ENCODE peak calls at places on chromosomes 13 and 19, in five cellular contexts. Y, E, P, H and V are unnamed samples.

GRCh38 chr19:29812881-29813275 is 1.1 kb downstream of the CCNE1 start:
- DNase-seq in Y (no peak), E (no peak), P (no peak), H (no peak), V (no peak)

GRCh38 chr19:42233638-42234292 is 8.6 kb downstream of the GSK3A start:
- DNase-seq in Y (no peak), E (no peak), P (no peak), H (no peak), V (no peak)

GRCh38 chr13:65336916-65337315 is 1893.2 kb downstream of the PCDH9 start:
- DNase-seq in Y (peak; percentile 84), E (no peak), P (peak; percentile 92), H (no peak), V (peak; percentile 14)

GRCh38 chr19:13765395-13766094 is 1.2 kb downstream of the MRI1 start:
- DNase-seq in Y (no peak), E (no peak), P (no peak), H (no peak), V (no peak)

GRCh38 chr19:46988614-46989230 is 30.9 kb upstream of the NPAS1 start:
- DNase-seq in Y (no peak), E (no peak), P (no peak), H (no peak), V (no peak)

GRCh38 chr13:73397486-73398020 is 338.7 kb downstream of the KLF5 start:
- DNase-seq in Y (no peak), E (no peak), P (no peak), H (no peak), V (no peak)

GRCh38 chr13:62643007-62643483 is 1227.4 kb upstream of the PCDH20 start:
- DNase-seq in Y (peak; percentile 66), E (no peak), P (no peak), H (peak; percentile 13), V (peak; percentile 9)

GRCh38 chr19:41934849-41935374 is 6.7 kb upstream of the ERFL start:
- DNase-seq in Y (peak; percentile 49), E (peak; percentile 75), P (peak; percentile 32), H (no peak), V (no peak)

GRCh38 chr19:10283301-10283733 is 3.4 kb upstream of the ICAM4 start:
- DNase-seq in Y (no peak), E (no peak), P (no peak), H (no peak), V (no peak)

GRCh38 chr19:31349160-31349881 is at the start of gene TSHZ3:
- DNase-seq in Y (peak; percentile 87), E (peak; percentile 94), P (peak; percentile 56), H (no peak), V (peak; percentile 84)

GRCh38 chr13:44867825-44868224 is 121.4 kb downstream of the NUFIP1 start:
- DNase-seq in Y (no peak), E (no peak), P (no peak), H (no peak), V (peak; percentile 21)

GRCh38 chr13:77876176-77876575 is 42.5 kb downstream of the EDNRB start:
- DNase-seq in Y (peak; percentile 90), E (no peak), P (no peak), H (no peak), V (peak; percentile 7)

GRCh38 chr13:96925466-96925865 is 68.8 kb downstream of the OXGR1 start:
- DNase-seq in Y (no peak), E (no peak), P (no peak), H (no peak), V (no peak)

GRCh38 chr19:28495046-28495445 is 717.9 kb downstream of the UQCRFS1 start:
- DNase-seq in Y (no peak), E (no peak), P (no peak), H (no peak), V (no peak)

DNA sequence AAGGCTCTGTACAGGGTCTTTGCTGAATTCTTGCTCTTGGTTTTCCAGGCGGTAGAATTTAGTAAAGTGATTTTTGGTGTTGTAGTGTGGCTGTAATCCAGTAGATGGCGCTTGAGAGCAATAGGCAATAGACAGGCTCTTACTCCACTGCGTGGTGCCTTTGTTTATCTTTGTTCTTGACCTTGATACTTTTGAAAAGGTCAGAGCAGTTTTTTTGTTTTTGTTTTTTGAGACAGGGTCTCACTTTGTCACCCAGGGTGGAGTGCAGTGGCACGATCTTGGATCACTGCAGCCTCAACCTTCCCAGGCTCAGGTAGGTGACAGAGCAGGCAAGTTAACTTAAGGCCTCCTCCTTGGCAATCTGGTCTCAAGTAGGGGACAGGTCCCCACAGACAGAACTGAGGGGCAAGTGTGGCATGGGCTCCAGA is 12.2 kb upstream of the LILRA5 start:
- DNase-seq in Y (peak; percentile 8), E (no peak), P (no peak), H (peak; percentile 18), V (peak; percentile 6)
- TF ChIP-seq CTCF in Y (peak; percentile 48), E (peak; percentile 57), P (peak; percentile 76), H (peak; percentile 90), V (peak; percentile 74)

DNA sequence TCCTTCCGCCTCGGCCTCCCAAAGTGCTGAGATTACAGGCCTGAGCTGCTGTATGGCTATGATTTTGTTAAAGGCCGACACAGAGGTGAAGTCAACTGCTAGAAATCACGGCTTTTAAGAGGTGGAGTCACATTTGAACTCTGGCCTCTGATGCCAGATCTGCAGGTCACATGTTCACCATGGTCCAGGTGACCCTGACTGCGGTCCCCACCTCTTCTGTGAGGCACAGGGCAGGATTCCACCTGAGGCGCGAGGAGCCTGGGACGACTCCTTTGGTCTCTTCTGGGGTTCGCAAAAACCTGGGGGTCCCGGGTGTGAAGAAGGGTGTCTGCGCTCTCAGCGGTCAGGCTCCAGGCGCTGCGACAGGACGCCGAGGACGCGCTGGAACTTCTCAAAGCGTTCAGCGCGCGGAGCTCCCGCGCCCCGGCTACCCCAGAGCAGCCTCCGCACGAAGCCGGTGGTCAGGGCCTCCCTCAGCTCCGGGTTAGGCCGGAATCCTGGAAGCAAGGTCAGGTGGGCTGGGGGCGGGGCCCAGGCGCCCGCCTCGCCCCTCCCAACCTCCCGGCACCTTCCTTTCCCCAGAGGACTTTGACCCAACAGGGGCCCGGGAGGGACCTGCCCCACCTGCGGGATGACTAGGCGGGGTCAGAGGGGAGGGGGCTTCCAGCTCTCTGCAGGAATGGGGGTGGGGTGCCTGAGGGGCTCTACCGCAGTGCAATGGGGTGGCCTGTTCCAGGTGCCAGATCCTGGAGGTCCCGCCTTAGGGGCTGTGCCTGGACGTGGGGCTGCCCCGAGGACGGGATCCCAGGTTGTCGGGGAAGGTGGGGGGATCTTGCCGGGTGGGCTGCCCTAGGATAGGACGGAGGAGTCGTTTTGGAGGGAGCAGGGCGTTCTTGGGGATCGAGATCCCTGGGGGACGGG is 13.0 kb downstream of the TRIP10 start:
- DNase-seq in Y (no peak), E (no peak), P (no peak), H (no peak), V (no peak)
- H3K4me3 ChIP-seq in Y (no peak overlapping the region), E (peak overlapping the region; percentile 42), P (peak overlapping the region; percentile 39), H (no peak overlapping the region), V (peak overlapping the region; percentile 30)

GRCh38 chr13:48294670-48295069 is 8.9 kb upstream of the RB1 start:
- DNase-seq in Y (no peak), E (no peak), P (no peak), H (no peak), V (no peak)
- TF ChIP-seq CTCF in Y (no peak), E (no peak), P (no peak), H (no peak), V (no peak)

GRCh38 chr19:57583104-57583520 is 833 bp upstream of the ZIK1 start:
- DNase-seq in Y (no peak), E (no peak), P (no peak), H (no peak), V (no peak)
- H3K4me3 ChIP-seq in Y (no peak overlapping the region), E (peak overlapping the region; percentile 61), P (peak overlapping the region; percentile 64), H (no peak overlapping the region), V (peak overlapping the region; percentile 72)

GRCh38 chr13:113763254-113763653 is 4.2 kb downstream of the TMEM255B start:
- DNase-seq in Y (no peak), E (peak; percentile 43), P (no peak), H (no peak), V (no peak)
- TF ChIP-seq CTCF in Y (no peak), E (no peak), P (no peak), H (no peak), V (no peak)

GRCh38 chr13:32647926-32648325 is 61.7 kb downstream of the PDS5B start:
- DNase-seq in Y (no peak), E (no peak), P (no peak), H (no peak), V (no peak)
- H3K4me3 ChIP-seq in Y (no peak overlapping the region), E (no peak overlapping the region), P (no peak overlapping the region), H (no peak overlapping the region), V (no peak overlapping the region)

GRCh38 chr13:101916108-101916757 is 463.8 kb downstream of the ITGBL1 start:
- DNase-seq in Y (no peak), E (no peak), P (no peak), H (no peak), V (peak; percentile 21)
- TF ChIP-seq CTCF in Y (no peak), E (no peak), P (peak; percentile 37), H (no peak), V (no peak)

DNA sequence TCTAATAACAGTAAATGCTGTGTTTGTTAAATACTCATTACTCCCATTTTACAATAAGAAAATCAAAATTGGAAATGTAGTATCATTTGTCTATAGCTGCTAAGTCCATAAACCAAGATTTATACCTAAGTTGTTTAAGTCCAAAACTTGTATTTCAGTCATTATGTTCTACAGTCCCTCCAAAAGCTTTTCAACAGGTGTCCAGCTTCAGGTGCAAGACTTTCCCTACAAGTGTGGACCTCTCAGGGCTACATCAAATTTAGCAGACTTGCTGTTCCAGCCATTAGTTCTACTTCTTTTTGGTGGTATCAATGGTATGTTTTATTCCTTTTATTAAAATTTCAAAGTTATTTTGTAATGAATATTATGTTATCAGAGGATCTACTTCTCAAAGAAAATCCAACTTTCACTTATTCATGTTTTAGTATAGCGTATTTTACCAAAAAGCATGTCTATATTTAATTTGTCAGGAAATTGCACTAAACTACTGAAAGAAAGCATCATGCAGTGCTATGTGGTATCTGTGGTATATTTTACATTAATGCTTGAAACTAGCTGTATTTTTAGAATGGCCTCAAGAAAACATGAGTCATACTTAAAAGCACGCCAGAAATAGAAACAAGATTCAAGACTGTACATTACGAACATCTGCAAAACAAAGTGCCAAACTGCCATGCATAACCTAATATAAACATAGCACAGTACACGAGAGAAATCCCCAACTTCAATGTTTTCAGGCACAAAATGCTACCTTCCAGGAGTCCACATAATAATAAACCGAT is 44.5 kb downstream of the VWA8 start:
- DNase-seq in Y (peak; percentile 95), E (no peak), P (peak; percentile 89), H (peak; percentile 83), V (peak; percentile 88)
- H3K4me3 ChIP-seq in Y (no peak overlapping the region), E (no peak overlapping the region), P (no peak overlapping the region), H (peak overlapping the region; percentile 7), V (no peak overlapping the region)

GRCh38 chr19:6963937-6964336 is 57.3 kb downstream of the MBD3L2B start:
- DNase-seq in Y (no peak), E (no peak), P (no peak), H (no peak), V (no peak)
- TF ChIP-seq CTCF in Y (no peak), E (no peak), P (no peak), H (peak; percentile 64), V (no peak)

DNA sequence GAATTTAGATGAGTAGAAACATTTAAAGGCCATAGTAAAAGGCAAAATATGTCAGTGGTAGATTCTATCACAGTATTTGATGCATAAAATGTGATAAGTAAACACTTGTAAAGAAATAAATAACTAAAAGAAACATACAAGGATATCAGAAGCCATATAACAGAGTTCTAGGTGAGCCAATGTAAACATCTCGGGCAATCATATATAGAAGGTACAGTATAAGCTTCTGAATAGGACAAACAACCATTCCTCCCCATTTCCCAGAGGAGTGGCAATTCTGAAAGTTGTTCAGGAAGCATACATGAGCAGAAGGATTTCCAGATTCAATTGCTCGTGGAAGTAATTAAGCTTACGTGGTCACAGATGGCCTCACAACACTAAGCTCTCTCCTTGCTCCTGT is 267.3 kb downstream of the LHFPL6 start:
- DNase-seq in Y (no peak), E (no peak), P (no peak), H (no peak), V (no peak)
- H3K4me3 ChIP-seq in Y (no peak overlapping the region), E (no peak overlapping the region), P (no peak overlapping the region), H (no peak overlapping the region), V (no peak overlapping the region)